ENCODE peak calls at places on chromosomes 5 and 9, in four cellular contexts. Y is mesendoderm, X is H1, M is neuronal stem cell. S is an unnamed sample.

GRCh38 chr9:85212209-85212608 is 529.5 kb downstream of the AGTPBP1 start:
- DNase-seq in X (no peak), M (no peak), Y (peak; percentile 54), S (peak; percentile 67)

GRCh38 chr9:34588671-34589370 is 703 bp downstream of the CNTFR start:
- DNase-seq in X (no peak), Y (no peak), M (no peak), S (no peak)

GRCh38 chr9:73270967-73271722 is 119.5 kb downstream of the ANXA1 start:
- DNase-seq in M (no peak), X (no peak), Y (no peak), S (peak; percentile 92)

GRCh38 chr5:173746050-173746449 is 129.6 kb upstream of the BOD1 start:
- DNase-seq in M (no peak), Y (peak; percentile 79), X (peak; percentile 31), S (peak; percentile 12)

GRCh38 chr9:2570615-2571479 is 50.7 kb upstream of the VLDLR start:
- DNase-seq in X (no peak), Y (peak; percentile 19), M (no peak), S (peak; percentile 49)

GRCh38 chr5:154267516-154267915 is 77.0 kb downstream of the GALNT10 start:
- DNase-seq in X (no peak), M (no peak), Y (no peak), S (no peak)

GRCh38 chr5:60701317-60701988 is 1.5 kb upstream of the DEPDC1B start:
- DNase-seq in M (no peak), Y (peak; percentile 29), X (no peak), S (no peak)

GRCh38 chr9:129834489-129835127 is 467 bp downstream of the C9orf78 start:
- DNase-seq in Y (no peak), X (no peak), M (no peak), S (no peak)

GRCh38 chr5:179307006-179307800 is 38.1 kb downstream of the ADAMTS2 start:
- DNase-seq in M (no peak), Y (no peak), X (no peak), S (no peak)

GRCh38 chr9:86868611-86869010 is 78.7 kb downstream of the GAS1 start:
- DNase-seq in M (no peak), X (no peak), Y (no peak), S (no peak)

GRCh38 chr9:85577353-85577952 is 164.3 kb downstream of the AGTPBP1 start:
- DNase-seq in M (no peak), Y (no peak), X (no peak), S (no peak)

GRCh38 chr9:128911529-128912035 is 9.2 kb upstream of the PHYHD1 start:
- DNase-seq in M (no peak), Y (peak; percentile 96), X (peak; percentile 64), S (peak; percentile 74)

GRCh38 chr5:52989781-52990530 is 804 bp downstream of the ITGA2 start:
- DNase-seq in M (peak; percentile 14), X (no peak), Y (peak; percentile 65), S (peak; percentile 62)

GRCh38 chr9:109403766-109404320 is 83.0 kb upstream of the EPB41L4B start:
- DNase-seq in Y (no peak), M (no peak), X (no peak), S (no peak)
- H3K4ac ChIP-seq in Y (no peak overlapping the region), M (no peak overlapping the region), X (no peak overlapping the region), S (no peak overlapping the region)

DNA sequence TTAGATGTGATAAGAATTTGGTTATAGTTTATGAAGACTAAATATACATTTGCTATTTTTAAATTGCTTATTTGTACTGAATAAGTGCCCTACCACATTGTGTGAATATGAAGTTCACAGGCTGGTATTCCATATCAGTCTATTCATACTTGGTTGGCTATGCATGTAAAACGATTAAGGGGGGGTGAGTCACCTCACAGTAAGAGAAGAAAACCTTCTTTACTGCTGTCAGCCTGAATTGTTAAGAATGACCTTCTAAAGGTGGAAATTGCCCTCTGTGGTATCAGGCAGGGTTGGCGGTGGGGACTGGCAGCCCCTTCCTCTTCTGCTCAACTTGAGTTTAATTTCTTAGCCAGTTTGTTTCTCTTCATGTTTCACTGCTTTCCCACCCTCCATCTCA is 127.0 kb upstream of the RPS23 start:
- DNase-seq in X (no peak), Y (no peak), M (no peak), S (peak; percentile 67)
- H3K4ac ChIP-seq in X (no peak overlapping the region), Y (no peak overlapping the region), M (no peak overlapping the region), S (no peak overlapping the region)

GRCh38 chr5:151038801-151039238 is 18.4 kb downstream of the GPX3 start:
- DNase-seq in X (no peak), Y (no peak), M (no peak), S (peak; percentile 17)

GRCh38 chr5:151039665-151040064 is 19.3 kb downstream of the GPX3 start:
- DNase-seq in X (no peak), Y (no peak), M (no peak), S (no peak)

GRCh38 chr5:151036556-151036955 is 16.2 kb downstream of the GPX3 start:
- DNase-seq in Y (peak; percentile 31), X (no peak), M (no peak), S (no peak)

GRCh38 chr5:151037561-151038291 is 17.3 kb downstream of the GPX3 start:
- DNase-seq in M (no peak), Y (no peak), X (no peak), S (peak; percentile 80)

DNA sequence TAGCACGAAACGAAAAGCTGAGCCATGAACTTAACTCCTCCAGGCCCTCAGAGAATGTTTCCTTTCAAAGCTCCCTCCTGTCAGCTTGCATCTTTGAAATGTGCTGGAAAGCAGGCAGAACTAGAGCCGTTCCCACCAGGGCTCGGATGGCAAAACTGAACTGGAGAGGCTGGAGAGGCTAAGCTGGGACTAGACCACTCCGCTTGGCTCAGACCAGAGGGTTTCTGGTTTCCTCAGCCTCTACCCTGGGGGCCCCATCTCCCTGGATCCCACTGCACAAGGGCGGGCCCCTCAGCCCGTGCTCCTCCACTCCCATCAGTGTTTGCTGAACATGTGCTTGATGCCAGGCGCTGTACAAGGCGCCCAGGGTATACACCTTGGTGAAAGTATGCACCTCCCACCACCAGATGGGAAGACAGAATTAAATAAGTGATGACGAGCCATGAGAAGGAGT is 17.9 kb downstream of the GPX3 start:
- DNase-seq in X (no peak), M (no peak), Y (no peak), S (no peak)
- H3K4ac ChIP-seq in X (no peak overlapping the region), M (no peak overlapping the region), Y (no peak overlapping the region), S (no peak overlapping the region)

GRCh38 chr5:151469386-151469785 is 22.0 kb downstream of the SLC36A1 start:
- DNase-seq in Y (no peak), M (no peak), X (no peak), S (no peak)
- H3K4ac ChIP-seq in Y (no peak overlapping the region), M (no peak overlapping the region), X (no peak overlapping the region), S (no peak overlapping the region)

DNA sequence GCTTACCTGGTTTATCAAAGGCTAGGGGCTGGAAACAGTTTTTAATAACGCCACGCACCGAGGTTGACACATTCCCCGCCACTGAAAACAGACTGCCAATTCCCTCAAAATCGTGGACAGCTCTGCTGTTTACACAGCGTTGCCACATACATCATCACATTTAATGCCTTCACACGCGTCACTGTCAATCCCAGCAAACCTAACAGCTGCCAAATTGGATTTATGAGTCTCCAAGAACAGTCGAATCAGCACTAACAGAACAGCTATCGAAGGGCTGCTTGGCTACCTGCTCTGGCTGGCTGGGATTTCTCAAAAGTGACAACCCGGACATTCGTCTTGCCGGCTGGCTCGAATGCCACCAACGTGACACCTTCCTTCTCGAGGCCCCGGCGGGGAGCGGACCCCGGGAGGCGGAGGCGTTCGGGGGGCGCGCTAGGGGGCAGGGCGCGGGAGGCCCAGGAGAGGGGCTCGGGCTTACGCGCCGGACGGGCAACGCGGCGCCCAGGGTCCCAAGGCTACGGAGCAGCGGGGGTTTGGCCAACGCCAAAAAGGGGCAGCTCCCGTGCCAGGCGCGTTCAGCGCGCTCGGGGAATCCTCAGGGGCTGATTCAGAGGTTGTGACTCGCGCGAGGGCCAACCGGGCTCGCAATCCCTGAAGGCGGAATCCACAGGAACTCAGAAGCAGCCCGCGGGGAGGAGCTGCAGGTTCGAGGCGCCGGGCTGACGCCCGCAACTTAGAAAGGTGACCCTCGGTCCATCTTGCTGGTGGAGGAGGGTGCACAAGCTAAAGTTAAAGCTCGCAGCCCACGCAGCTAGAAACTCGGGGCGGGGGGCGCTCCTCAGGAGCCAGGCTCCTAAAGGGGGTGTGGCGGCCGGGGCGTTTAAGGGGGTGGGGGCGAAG is 1.2 kb downstream of the CDC14B start:
- DNase-seq in X (no peak), Y (peak; percentile 44), M (no peak), S (peak; percentile 72)
- H3K4ac ChIP-seq in X (no peak overlapping the region), Y (no peak overlapping the region), M (no peak overlapping the region), S (no peak overlapping the region)

GRCh38 chr9:36138496-36138895 is 2.0 kb downstream of the GLIPR2 start:
- DNase-seq in X (no peak), Y (no peak), M (no peak), S (no peak)
- H3K4ac ChIP-seq in X (no peak overlapping the region), Y (no peak overlapping the region), M (no peak overlapping the region), S (no peak overlapping the region)

GRCh38 chr5:108562205-108562454 is 180.2 kb upstream of the FBXL17 start:
- DNase-seq in X (no peak), M (no peak), Y (no peak), S (no peak)
- H3K4ac ChIP-seq in X (no peak overlapping the region), M (no peak overlapping the region), Y (no peak overlapping the region), S (no peak overlapping the region)

DNA sequence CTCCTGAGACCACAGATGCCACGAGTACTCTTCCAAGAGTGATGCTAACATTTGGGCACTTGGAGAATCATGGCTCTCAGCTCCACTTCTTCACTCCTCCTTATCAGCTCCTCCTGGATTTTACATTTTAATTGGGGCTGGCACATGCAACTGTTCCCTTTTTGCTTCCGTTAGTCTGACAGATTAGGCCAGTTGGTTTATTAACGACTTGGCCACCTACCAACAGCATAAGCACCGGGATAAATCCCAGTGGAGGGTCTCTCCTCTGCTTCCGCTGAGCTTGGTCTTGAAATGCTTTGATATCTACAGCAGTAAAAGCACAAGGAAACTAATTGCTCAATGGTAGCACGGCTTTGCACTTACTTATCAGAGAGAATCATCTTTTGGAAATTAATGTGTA is 134.7 kb upstream of the RASEF start:
- DNase-seq in X (no peak), M (no peak), Y (no peak), S (no peak)
- H3K4ac ChIP-seq in X (no peak overlapping the region), M (no peak overlapping the region), Y (no peak overlapping the region), S (no peak overlapping the region)